ENCODE peak calls at places on chromosomes 4 and X, in eight cellular contexts. R is CD4-positive, CD25-positive, alpha-beta regulatory T cell; Z is cardiac muscle cell; X is heart left ventricle; H is GM23248; M is ovary; O is SJSA1; L is IMR-90. G is an unnamed sample. For H3K4me1, the result is how much of the 10 kb centered on the place peaks cover.

GRCh38 chr4:182369211-182369610 is 126.0 kb downstream of the TENM3 start:
- DNase-seq in R (no peak), Z (no peak), X (no peak), H (no peak), M (no peak), O (no peak), L (peak), G (no peak)

GRCh38 chr4:123478859-123479345 is 82.3 kb downstream of the SPRY1 start:
- DNase-seq in R (no peak), Z (peak), X (no peak), H (no peak), M (no peak), O (peak), L (peak), G (no peak)

GRCh38 chr4:55080174-55080865 is 45.1 kb downstream of the KDR start:
- DNase-seq in R (no peak), Z (peak), X (no peak), H (peak), M (no peak), O (no peak), L (no peak), G (no peak)

GRCh38 chr4:3114377-3114776 is 39.9 kb downstream of the HTT start:
- DNase-seq in R (no peak), Z (no peak), X (no peak), H (peak), M (no peak), O (no peak), L (peak), G (no peak)

GRCh38 chrX:77899081-77899828 is at the start of gene COX7B:
- DNase-seq in R (peak), Z (peak), X (peak), H (peak), M (peak), O (peak), L (peak), G (peak)

GRCh38 chr4:139392797-139393196 is 61.1 kb upstream of the RAB33B start:
- DNase-seq in R (no peak), Z (no peak), X (no peak), H (peak), M (no peak), O (no peak), L (peak), G (no peak)

GRCh38 chrX:102975016-102975415 is 37.9 kb downstream of the RAB40AL start:
- DNase-seq in R (no peak), Z (no peak), X (no peak), H (peak), M (no peak), O (no peak), L (no peak), G (no peak)

GRCh38 chr4:86453044-86453501 is 93.2 kb upstream of the MAPK10 start:
- DNase-seq in R (no peak), Z (no peak), X (peak), H (no peak), M (peak), O (peak), L (peak), G (peak)

GRCh38 chr4:88649716-88650115 is 47.9 kb downstream of the NAP1L5 start:
- DNase-seq in R (no peak), Z (no peak), X (no peak), H (no peak), M (no peak), O (no peak), L (no peak), G (no peak)

GRCh38 chr4:6851431-6851830 is 58.2 kb upstream of the TBC1D14 start:
- DNase-seq in R (no peak), Z (no peak), X (no peak), H (no peak), M (no peak), O (no peak), L (no peak), G (no peak)

DNA sequence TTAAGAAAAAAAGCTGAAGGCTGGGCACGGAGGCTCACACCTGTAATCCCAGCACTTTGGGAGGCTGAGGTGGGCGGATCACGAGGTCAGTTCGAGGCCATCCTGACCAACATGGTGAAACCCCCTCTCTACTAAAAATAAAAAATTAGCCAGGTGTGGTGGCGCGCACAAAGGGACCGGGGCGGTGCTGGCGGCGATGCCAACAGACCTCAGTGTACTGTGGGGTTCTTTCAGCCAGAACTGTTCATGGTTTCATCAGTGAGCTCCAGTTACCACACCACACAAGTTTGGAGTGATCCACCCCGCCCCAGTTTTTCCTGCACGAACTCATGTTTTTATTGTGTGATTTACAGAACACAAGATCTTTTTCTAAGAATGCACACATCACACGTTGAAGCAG is 21.2 kb upstream of the IRAK1 start:
- DNase-seq in R (no peak), Z (no peak), X (no peak), H (no peak), M (no peak), O (no peak), L (no peak), G (no peak)
- H3K4me1 ChIP-seq in R (under half), Z (under half), X (half or more), H (half or more), M (under half), O (under half), L (under half), G (under half)

GRCh38 chr4:150212485-150212884 is 134.2 kb downstream of the DCLK2 start:
- DNase-seq in R (no peak), Z (no peak), X (no peak), H (no peak), M (no peak), O (no peak), L (no peak), G (no peak)

GRCh38 chr4:150215601-150216000 is 137.4 kb downstream of the DCLK2 start:
- DNase-seq in R (no peak), Z (peak), X (no peak), H (no peak), M (no peak), O (no peak), L (no peak), G (no peak)

GRCh38 chr4:150211016-150211415 is 132.8 kb downstream of the DCLK2 start:
- DNase-seq in R (no peak), Z (no peak), X (no peak), H (peak), M (no peak), O (no peak), L (peak), G (no peak)

GRCh38 chr4:150211821-150212445 is 133.7 kb downstream of the DCLK2 start:
- DNase-seq in R (no peak), Z (no peak), X (no peak), H (peak), M (no peak), O (no peak), L (no peak), G (no peak)

GRCh38 chr4:150212927-150213326 is 134.7 kb downstream of the DCLK2 start:
- DNase-seq in R (no peak), Z (no peak), X (no peak), H (no peak), M (no peak), O (no peak), L (no peak), G (no peak)
- H3K4me1 ChIP-seq in R (under half), Z (under half), X (under half), H (under half), M (under half), O (under half), L (under half), G (under half)

GRCh38 chr4:10102193-10102980 is 14.2 kb downstream of the WDR1 start:
- DNase-seq in R (no peak), Z (no peak), X (no peak), H (peak), M (no peak), O (no peak), L (no peak), G (no peak)
- H3K4me1 ChIP-seq in R (half or more), Z (half or more), X (half or more), H (half or more), M (under half), O (under half), L (half or more), G (under half)

GRCh38 chr4:153490985-153491483 is 24.9 kb downstream of the TMEM131L start:
- DNase-seq in R (no peak), Z (no peak), X (no peak), H (no peak), M (no peak), O (no peak), L (no peak), G (no peak)
- H3K4me1 ChIP-seq in R (half or more), Z (under half), X (half or more), H (under half), M (under half), O (under half), L (under half), G (under half)